ENCODE peak calls at places on chromosomes 6 and 20, in nine cellular contexts. E is PC-3; J is EL; X is naive B cell; H is mammary epithelial cell; N is activated T-cell treated with anti-CD3 and anti-CD28 coated beads for 1 hour; O is NCI-H1105; U is activated naive CD8-positive, alpha-beta T cell treated with anti-CD3 and anti-CD28 coated beads, Interleukin-2, amount 50 U/mL, for 16 hours; F is H9. C is an unnamed sample.

GRCh38 chr6:36873612-36874011 is 991 bp downstream of the PPIL1 start:
- DNase-seq in U (no peak), O (peak), X (no peak), E (peak), J (no peak), H (no peak), F (no peak), N (no peak), C (no peak)

GRCh38 chr6:33613146-33613793 is 7.9 kb upstream of the ITPR3 start:
- DNase-seq in J (peak), E (no peak), U (no peak), H (peak), F (no peak), O (no peak), N (no peak), X (no peak), C (no peak)

GRCh38 chr20:4835244-4836177 is 113.8 kb downstream of the PRND start:
- DNase-seq in X (no peak), N (no peak), E (no peak), O (no peak), F (no peak), H (no peak), J (no peak), U (no peak), C (no peak)

GRCh38 chr20:18694071-18694470 is 106.2 kb downstream of the DTD1 start:
- DNase-seq in J (no peak), O (no peak), F (no peak), E (no peak), N (no peak), H (no peak), X (no peak), U (no peak), C (no peak)

GRCh38 chr20:434221-434620 is 26.1 kb downstream of the RBCK1 start:
- DNase-seq in H (no peak), E (no peak), X (no peak), O (no peak), N (no peak), U (no peak), F (peak), J (no peak), C (no peak)

GRCh38 chr6:43413002-43413401 is 14.3 kb upstream of the ABCC10 start:
- DNase-seq in E (no peak), O (no peak), J (no peak), N (no peak), H (no peak), X (no peak), U (no peak), F (no peak), C (no peak)

GRCh38 chr6:165231581-165232276 is 77.7 kb downstream of the C6orf118 start:
- DNase-seq in X (no peak), H (peak), U (no peak), J (no peak), O (peak), N (no peak), E (peak), F (no peak), C (no peak)

GRCh38 chr6:157974341-157974894 is 7.2 kb upstream of the SYNJ2 start:
- DNase-seq in F (no peak), X (no peak), H (no peak), J (peak), O (no peak), E (peak), U (no peak), N (no peak), C (no peak)

GRCh38 chr20:23350855-23351838 is 556 bp downstream of the NXT1 start:
- DNase-seq in N (peak), X (peak), O (peak), J (peak), E (peak), H (peak), F (peak), U (peak), C (no peak)

C was measured in pulmonary artery endothelial cell.